ENCODE peak calls at places on chromosomes 6 and 20, in eight cellular contexts. C is HEK293T; Z is stimulated activated naive CD8-positive, alpha-beta T cell treated with anti-CD3 and anti-CD28 coated beads, Interleukin-15, Interleukin-2, amounts not matched to agents 100 U/mL and 50 U/mL, for 24 hours; D is NCI-H2081; F is H4; J is naive B cell; A is HT-29; R is AG04449. Y is an unnamed sample.

GRCh38 chr6:45044510-45045252 is 283.4 kb upstream of the RUNX2 start:
- DNase-seq in C (no peak), Z (no peak), D (no peak), F (no peak), J (no peak), A (no peak), R (no peak), Y (no peak)

GRCh38 chr20:43982016-43982415 is 67.4 kb downstream of the TOX2 start:
- DNase-seq in C (no peak), Z (no peak), D (no peak), F (no peak), J (no peak), A (no peak), R (no peak), Y (no peak)

GRCh38 chr6:19964115-19964514 is 126.9 kb downstream of the ID4 start:
- DNase-seq in C (no peak), Z (no peak), D (no peak), F (no peak), J (no peak), A (no peak), R (no peak), Y (no peak)

GRCh38 chr6:136502791-136503190 is 47.4 kb downstream of the MAP7 start:
- DNase-seq in C (no peak), Z (no peak), D (no peak), F (no peak), J (no peak), A (no peak), R (no peak), Y (no peak)

GRCh38 chr6:142728910-142729481 is 216.0 kb downstream of the HIVEP2 start:
- DNase-seq in C (no peak), Z (no peak), D (no peak), F (no peak), J (no peak), A (no peak), R (peak; percentile 28), Y (no peak)

GRCh38 chr6:42901538-42901957 is 14.3 kb upstream of the PTCRA start:
- DNase-seq in C (peak; percentile 66), Z (peak; percentile 69), D (peak; percentile 87), F (peak; percentile 86), J (peak; percentile 74), A (peak; percentile 94), R (no peak), Y (peak; percentile 53)

GRCh38 chr6:56096946-56097345 is 150.4 kb downstream of the COL21A1 start:
- DNase-seq in C (no peak), Z (no peak), D (no peak), F (no peak), J (no peak), A (no peak), R (no peak), Y (no peak)

GRCh38 chr6:147986891-147987290 is 355.7 kb upstream of the SASH1 start:
- DNase-seq in C (no peak), Z (no peak), D (no peak), F (no peak), J (no peak), A (no peak), R (no peak), Y (no peak)

GRCh38 chr6:149983145-149983544 is 19.4 kb downstream of the ULBP1 start:
- DNase-seq in C (no peak), Z (no peak), D (no peak), F (no peak), J (no peak), A (no peak), R (no peak), Y (no peak)

GRCh38 chr6:19297880-19298279 is 539.3 kb upstream of the ID4 start:
- DNase-seq in C (no peak), Z (no peak), D (peak; percentile 33), F (no peak), J (no peak), A (no peak), R (no peak), Y (no peak)

GRCh38 chr20:60804918-60805631 is 447.0 kb upstream of the CDH4 start:
- DNase-seq in C (no peak), Z (no peak), D (no peak), F (no peak), J (no peak), A (no peak), R (no peak), Y (no peak)